ENCODE peak calls at places on chromosome 12, in six cellular contexts. W is HFFc6; H is activated CD4-positive, alpha-beta T cell treated with anti-CD3 and anti-CD28 coated beads, Interleukin-2, amount 10 ng/mL, durations not matched to agents 24 days and 14 days; Y is NCI-H1436; F is T follicular helper cell; G is amniotic stem cell. N is an unnamed sample.

GRCh38 chr12:47164730-47165439 is 85.1 kb upstream of the AMIGO2 start:
- DNase-seq in W (peak; percentile 43), H (no peak), Y (no peak), F (no peak), G (no peak), N (no peak)

GRCh38 chr12:108605000-108605689 is 7.3 kb upstream of the TMEM119 start:
- DNase-seq in W (peak; percentile 39), H (no peak), Y (no peak), F (no peak), G (no peak), N (no peak)

GRCh38 chr12:130617219-130617618 is 98.9 kb downstream of the RIMBP2 start:
- DNase-seq in W (no peak), H (no peak), Y (no peak), F (no peak), G (no peak), N (no peak)

GRCh38 chr12:122860854-122861585 is 25.8 kb downstream of the HIP1R start:
- DNase-seq in W (no peak), H (no peak), Y (no peak), F (no peak), G (no peak), N (no peak)

GRCh38 chr12:63919758-63920157 is 75.3 kb downstream of the SRGAP1 start:
- DNase-seq in W (no peak), H (no peak), Y (no peak), F (no peak), G (no peak), N (no peak)

GRCh38 chr12:15220961-15221885 is at the start of gene RERG:
- DNase-seq in W (peak; percentile 39), H (peak; percentile 94), Y (peak; percentile 78), F (peak; percentile 52), G (peak; percentile 14), N (peak; percentile 75)

GRCh38 chr12:131863711-131864396 is 30.6 kb upstream of the ULK1 start:
- DNase-seq in W (no peak), H (no peak), Y (no peak), F (no peak), G (no peak), N (no peak)

GRCh38 chr12:1610072-1610643 is 15.8 kb upstream of the FBXL14 start:
- DNase-seq in W (no peak), H (no peak), Y (no peak), F (no peak), G (no peak), N (no peak)

GRCh38 chr12:102888511-102888910 is 28.5 kb downstream of the PAH start:
- DNase-seq in W (no peak), H (no peak), Y (no peak), F (no peak), G (no peak), N (no peak)

GRCh38 chr12:2639020-2639298 is 155.8 kb upstream of the FKBP4 start:
- DNase-seq in W (no peak), H (no peak), Y (no peak), F (no peak), G (no peak), N (no peak)

GRCh38 chr12:1750300-1750699 is 59.4 kb downstream of the ADIPOR2 start:
- DNase-seq in W (no peak), H (no peak), Y (no peak), F (no peak), G (no peak), N (no peak)

GRCh38 chr12:20585055-20585625 is 110.0 kb upstream of the SLCO1C1 start:
- DNase-seq in W (no peak), H (no peak), Y (no peak), F (no peak), G (no peak), N (no peak)

GRCh38 chr12:21416611-21417121 is 20.8 kb upstream of the PYROXD1 start:
- DNase-seq in W (peak; percentile 75), H (no peak), Y (no peak), F (no peak), G (no peak), N (no peak)

GRCh38 chr12:121064116-121064515 is 25.1 kb upstream of the OASL start:
- DNase-seq in W (no peak), H (peak; percentile 33), Y (no peak), F (no peak), G (no peak), N (no peak)

GRCh38 chr12:20264608-20265114 is 103.7 kb upstream of the PDE3A start:
- DNase-seq in W (no peak), H (no peak), Y (no peak), F (no peak), G (no peak), N (no peak)

GRCh38 chr12:62732861-62733427 is 202.0 kb downstream of the PPM1H start:
- DNase-seq in W (peak; percentile 50), H (no peak), Y (no peak), F (no peak), G (no peak), N (no peak)

GRCh38 chr12:49872781-49873181 is 29.9 kb upstream of the BCDIN3D start:
- DNase-seq in W (peak; percentile 29), H (no peak), Y (peak; percentile 7), F (no peak), G (no peak), N (peak; percentile 88)

N was measured in Karpas-422.